ENCODE peak calls at places on chromosome 11, in four cellular contexts. X is HFFc6, H is tibial artery, L is Kasumi-1. Q is an unnamed sample.
A peak's percentile ranks its signal among the peaks of the same experiment; 100 is the strongest.

GRCh38 chr11:96086111-96086510 is 162.2 kb upstream of the MTMR2 start:
- DNase-seq in X (no peak), H (no peak), L (no peak), Q (no peak)

GRCh38 chr11:81033779-81034550 is 1593.1 kb upstream of the TENM4 start:
- DNase-seq in X (no peak), H (no peak), L (no peak), Q (peak; percentile 32)

GRCh38 chr11:44426958-44427357 is 117.0 kb upstream of the ALX4 start:
- DNase-seq in X (no peak), H (no peak), L (no peak), Q (no peak)

GRCh38 chr11:70423523-70424505 is 25.5 kb downstream of the CTTN start:
- DNase-seq in X (peak; percentile 94), H (no peak), L (no peak), Q (no peak)

GRCh38 chr11:112281776-112282175 is 21.1 kb upstream of the PLET1 start:
- DNase-seq in X (no peak), H (no peak), L (no peak), Q (no peak)

GRCh38 chr11:32307449-32307848 is 127.9 kb downstream of the WT1 start:
- DNase-seq in X (no peak), H (no peak), L (no peak), Q (peak; percentile 51)

GRCh38 chr11:75603791-75604736 is 42.0 kb downstream of the SERPINH1 start:
- DNase-seq in X (peak; percentile 87), H (no peak), L (no peak), Q (no peak)

GRCh38 chr11:32888805-32889204 is 3.8 kb upstream of the QSER1 start:
- DNase-seq in X (peak; percentile 78), H (no peak), L (no peak), Q (no peak)

GRCh38 chr11:75031771-75032549 is 43.2 kb downstream of the NEU3 start:
- DNase-seq in X (peak; percentile 61), H (no peak), L (peak; percentile 64), Q (peak; percentile 87)

GRCh38 chr11:17985517-17985916 is 27.3 kb downstream of the SERGEF start:
- DNase-seq in X (peak; percentile 22), H (no peak), L (no peak), Q (no peak)

GRCh38 chr11:4072668-4073285 is 21.8 kb upstream of the RRM1 start:
- DNase-seq in X (peak; percentile 66), H (no peak), L (peak; percentile 86), Q (peak; percentile 90)

GRCh38 chr11:27218498-27219038 is 144.4 kb downstream of the CCDC34 start:
- DNase-seq in X (peak; percentile 95), H (no peak), L (no peak), Q (no peak)

GRCh38 chr11:9150501-9150900 is 59.1 kb upstream of the SCUBE2 start:
- DNase-seq in X (peak; percentile 79), H (no peak), L (no peak), Q (no peak)

GRCh38 chr11:2212411-2213251 is 41.0 kb upstream of the TH start:
- DNase-seq in X (no peak), H (peak; percentile 40), L (no peak), Q (no peak)